ENCODE peak calls at places on chromosomes 13 and 19, in eight cellular contexts. L is H9, O is BE2C, H is ascending aorta, U is HFFc6, Q is stromal cell of bone marrow, D is nephron progenitor cell, G is tibial artery. W is an unnamed sample.

GRCh38 chr19:48509467-48510194 is 2.0 kb downstream of the LMTK3 start:
- DNase-seq in L (peak; percentile 53), D (no peak), O (no peak), Q (no peak), U (no peak), H (no peak), G (no peak), W (peak; percentile 54)

GRCh38 chr19:45670670-45671453 is 2.8 kb downstream of the GIPR start:
- DNase-seq in O (peak; percentile 97), L (peak; percentile 96), D (peak; percentile 95), G (no peak), U (peak; percentile 8), Q (no peak), H (no peak), W (peak; percentile 69)

GRCh38 chr19:22622020-22622419 is 12.1 kb upstream of the ZNF492 start:
- DNase-seq in G (peak; percentile 11), D (no peak), O (no peak), Q (no peak), H (no peak), U (no peak), L (no peak), W (no peak)

GRCh38 chr13:40251343-40252032 is 415.0 kb downstream of the FOXO1 start:
- DNase-seq in Q (no peak), L (no peak), D (no peak), U (no peak), H (no peak), G (no peak), O (no peak), W (no peak)

GRCh38 chr13:31088826-31089420 is 72.8 kb downstream of the HSPH1 start:
- DNase-seq in L (no peak), H (no peak), U (no peak), G (no peak), Q (no peak), D (no peak), O (peak; percentile 22), W (no peak)

GRCh38 chr13:96993660-96994029 is 631 bp downstream of the OXGR1 start:
- DNase-seq in D (no peak), H (no peak), G (no peak), O (no peak), L (no peak), U (no peak), Q (no peak), W (no peak)

GRCh38 chr19:708154-709141 is at the start of gene PALM:
- DNase-seq in L (peak; percentile 66), G (no peak), D (peak; percentile 74), H (no peak), O (peak; percentile 61), U (no peak), Q (no peak), W (no peak)

GRCh38 chr13:113804703-113805430 is 45.8 kb downstream of the TMEM255B start:
- DNase-seq in O (no peak), U (no peak), L (no peak), G (no peak), H (no peak), D (no peak), Q (no peak), W (no peak)

GRCh38 chr19:57317503-57317902 is 2.8 kb upstream of the ZNF543 start:
- DNase-seq in O (peak; percentile 21), U (no peak), D (no peak), G (no peak), H (no peak), L (peak; percentile 43), Q (no peak), W (no peak)

GRCh38 chr13:113742000-113742441 is 17.0 kb upstream of the TMEM255B start:
- DNase-seq in G (peak; percentile 61), O (peak; percentile 88), L (peak; percentile 63), H (no peak), Q (no peak), D (peak; percentile 46), U (peak; percentile 32), W (peak; percentile 12)

W was measured in RKO.